ENCODE peak calls at places on chromosomes 6 and 20, in seven cellular contexts. One of them, this sample, is unnamed.

GRCh38 chr6:94636780-94637385 is 940.5 kb upstream of the MANEA start:
- DNase-seq in midbrain: no peak
- DNase-seq in non-pigmented ciliary epithelial cell: peak
- DNase-seq in naive B cell: no peak
- DNase-seq in WTC11: no peak
- DNase-seq in globus pallidus: peak
- DNase-seq in AG04450: no peak
- DNase-seq in this sample: no peak

GRCh38 chr20:24403410-24403809 is 66.0 kb upstream of the SYNDIG1 start:
- DNase-seq in midbrain: no peak
- DNase-seq in non-pigmented ciliary epithelial cell: no peak
- DNase-seq in naive B cell: no peak
- DNase-seq in WTC11: no peak
- DNase-seq in globus pallidus: no peak
- DNase-seq in AG04450: no peak
- DNase-seq in this sample: no peak

GRCh38 chr6:93394471-93394870 is 24.9 kb downstream of the EPHA7 start:
- DNase-seq in midbrain: no peak
- DNase-seq in non-pigmented ciliary epithelial cell: no peak
- DNase-seq in naive B cell: no peak
- DNase-seq in WTC11: no peak
- DNase-seq in globus pallidus: no peak
- DNase-seq in AG04450: no peak
- DNase-seq in this sample: no peak

GRCh38 chr6:30759575-30760239 is 15.4 kb upstream of the IER3 start:
- DNase-seq in midbrain: no peak
- DNase-seq in non-pigmented ciliary epithelial cell: peak
- DNase-seq in naive B cell: no peak
- DNase-seq in WTC11: no peak
- DNase-seq in globus pallidus: no peak
- DNase-seq in AG04450: peak
- DNase-seq in this sample: no peak

GRCh38 chr20:32282461-32282860 is 5.0 kb downstream of the KIF3B start:
- DNase-seq in midbrain: peak
- DNase-seq in non-pigmented ciliary epithelial cell: no peak
- DNase-seq in naive B cell: no peak
- DNase-seq in WTC11: no peak
- DNase-seq in globus pallidus: peak
- DNase-seq in AG04450: no peak
- DNase-seq in this sample: no peak

GRCh38 chr6:157335829-157336228 is 12.5 kb upstream of the TMEM242 start:
- DNase-seq in midbrain: no peak
- DNase-seq in non-pigmented ciliary epithelial cell: no peak
- DNase-seq in naive B cell: no peak
- DNase-seq in WTC11: no peak
- DNase-seq in globus pallidus: no peak
- DNase-seq in AG04450: no peak
- DNase-seq in this sample: no peak

GRCh38 chr6:42781546-42781810 is 374 bp upstream of the BICRAL start:
- DNase-seq in midbrain: no peak
- DNase-seq in non-pigmented ciliary epithelial cell: no peak
- DNase-seq in naive B cell: no peak
- DNase-seq in WTC11: no peak
- DNase-seq in globus pallidus: no peak
- DNase-seq in AG04450: no peak
- DNase-seq in this sample: no peak

GRCh38 chr20:62733891-62734290 is 25.3 kb downstream of the NTSR1 start:
- DNase-seq in midbrain: no peak
- DNase-seq in non-pigmented ciliary epithelial cell: no peak
- DNase-seq in naive B cell: no peak
- DNase-seq in WTC11: no peak
- DNase-seq in globus pallidus: no peak
- DNase-seq in AG04450: no peak
- DNase-seq in this sample: no peak

GRCh38 chr6:159169557-159170332 is 545 bp downstream of the FNDC1 start:
- DNase-seq in midbrain: no peak
- DNase-seq in non-pigmented ciliary epithelial cell: no peak
- DNase-seq in naive B cell: peak
- DNase-seq in WTC11: peak
- DNase-seq in globus pallidus: no peak
- DNase-seq in AG04450: no peak
- DNase-seq in this sample: peak

GRCh38 chr6:105836379-105836778 is 249.8 kb upstream of the PRDM1 start:
- DNase-seq in midbrain: no peak
- DNase-seq in non-pigmented ciliary epithelial cell: no peak
- DNase-seq in naive B cell: peak
- DNase-seq in WTC11: no peak
- DNase-seq in globus pallidus: no peak
- DNase-seq in AG04450: no peak
- DNase-seq in this sample: no peak

GRCh38 chr6:27754408-27754782 is 157.8 kb downstream of the OR2B2 start:
- DNase-seq in midbrain: no peak
- DNase-seq in non-pigmented ciliary epithelial cell: no peak
- DNase-seq in naive B cell: no peak
- DNase-seq in WTC11: no peak
- DNase-seq in globus pallidus: no peak
- DNase-seq in AG04450: no peak
- DNase-seq in this sample: no peak

GRCh38 chr20:58308680-58309527 is 611 bp upstream of the RAB22A start:
- DNase-seq in midbrain: no peak
- DNase-seq in non-pigmented ciliary epithelial cell: no peak
- DNase-seq in naive B cell: peak
- DNase-seq in WTC11: peak
- DNase-seq in globus pallidus: peak
- DNase-seq in AG04450: peak
- DNase-seq in this sample: peak

GRCh38 chr6:132341646-132342045 is 59.6 kb downstream of the MOXD1 start:
- DNase-seq in midbrain: no peak
- DNase-seq in non-pigmented ciliary epithelial cell: no peak
- DNase-seq in naive B cell: no peak
- DNase-seq in WTC11: no peak
- DNase-seq in globus pallidus: no peak
- DNase-seq in AG04450: no peak
- DNase-seq in this sample: no peak

GRCh38 chr20:61719691-61720347 is 345.9 kb downstream of the TAF4 start:
- DNase-seq in midbrain: no peak
- DNase-seq in non-pigmented ciliary epithelial cell: no peak
- DNase-seq in naive B cell: no peak
- DNase-seq in WTC11: no peak
- DNase-seq in globus pallidus: no peak
- DNase-seq in AG04450: no peak
- DNase-seq in this sample: no peak

GRCh38 chr6:78397537-78397936 is 469.8 kb upstream of the IRAK1BP1 start:
- DNase-seq in midbrain: no peak
- DNase-seq in non-pigmented ciliary epithelial cell: no peak
- DNase-seq in naive B cell: no peak
- DNase-seq in WTC11: no peak
- DNase-seq in globus pallidus: no peak
- DNase-seq in AG04450: no peak
- DNase-seq in this sample: no peak

GRCh38 chr20:32007787-32008616 is 2.2 kb upstream of the CCM2L start:
- DNase-seq in midbrain: no peak
- DNase-seq in non-pigmented ciliary epithelial cell: no peak
- DNase-seq in naive B cell: no peak
- DNase-seq in WTC11: peak
- DNase-seq in globus pallidus: no peak
- DNase-seq in AG04450: no peak
- DNase-seq in this sample: peak

GRCh38 chr6:122641818-122642217 is 31.6 kb downstream of the PKIB start:
- DNase-seq in midbrain: no peak
- DNase-seq in non-pigmented ciliary epithelial cell: no peak
- DNase-seq in naive B cell: no peak
- DNase-seq in WTC11: no peak
- DNase-seq in globus pallidus: no peak
- DNase-seq in AG04450: no peak
- DNase-seq in this sample: no peak

GRCh38 chr20:63538204-63539091 is 1.3 kb upstream of the PTK6 start:
- DNase-seq in midbrain: no peak
- DNase-seq in non-pigmented ciliary epithelial cell: no peak
- DNase-seq in naive B cell: peak
- DNase-seq in WTC11: peak
- DNase-seq in globus pallidus: no peak
- DNase-seq in AG04450: no peak
- DNase-seq in this sample: no peak

GRCh38 chr6:151065027-151065815 is 174.5 kb upstream of the AKAP12 start:
- DNase-seq in midbrain: no peak
- DNase-seq in non-pigmented ciliary epithelial cell: no peak
- DNase-seq in naive B cell: no peak
- DNase-seq in WTC11: no peak
- DNase-seq in globus pallidus: no peak
- DNase-seq in AG04450: no peak
- DNase-seq in this sample: no peak

GRCh38 chr6:35214869-35215664 is 1.3 kb downstream of the SCUBE3 start:
- DNase-seq in midbrain: no peak
- DNase-seq in non-pigmented ciliary epithelial cell: no peak
- DNase-seq in naive B cell: no peak
- DNase-seq in WTC11: no peak
- DNase-seq in globus pallidus: no peak
- DNase-seq in AG04450: no peak
- DNase-seq in this sample: no peak

GRCh38 chr6:105781248-105781647 is 304.9 kb upstream of the PRDM1 start:
- DNase-seq in midbrain: no peak
- DNase-seq in non-pigmented ciliary epithelial cell: no peak
- DNase-seq in naive B cell: no peak
- DNase-seq in WTC11: no peak
- DNase-seq in globus pallidus: no peak
- DNase-seq in AG04450: no peak
- DNase-seq in this sample: peak

GRCh38 chr20:272718-273117 is 15.2 kb downstream of the DEFB132 start:
- DNase-seq in midbrain: no peak
- DNase-seq in non-pigmented ciliary epithelial cell: no peak
- DNase-seq in naive B cell: no peak
- DNase-seq in WTC11: no peak
- DNase-seq in globus pallidus: no peak
- DNase-seq in AG04450: no peak
- DNase-seq in this sample: no peak

GRCh38 chr6:21277601-21278043 is 315.9 kb upstream of the SOX4 start:
- DNase-seq in midbrain: no peak
- DNase-seq in non-pigmented ciliary epithelial cell: no peak
- DNase-seq in naive B cell: no peak
- DNase-seq in WTC11: no peak
- DNase-seq in globus pallidus: no peak
- DNase-seq in AG04450: no peak
- DNase-seq in this sample: no peak

GRCh38 chr6:36232172-36232571 is 35.6 kb downstream of the BRPF3 start:
- DNase-seq in midbrain: no peak
- DNase-seq in non-pigmented ciliary epithelial cell: no peak
- DNase-seq in naive B cell: no peak
- DNase-seq in WTC11: no peak
- DNase-seq in globus pallidus: no peak
- DNase-seq in AG04450: no peak
- DNase-seq in this sample: no peak

GRCh38 chr6:132962936-132963579 is 148.7 kb downstream of the RPS12 start:
- DNase-seq in midbrain: peak
- DNase-seq in non-pigmented ciliary epithelial cell: no peak
- DNase-seq in naive B cell: peak
- DNase-seq in WTC11: peak
- DNase-seq in globus pallidus: peak
- DNase-seq in AG04450: no peak
- DNase-seq in this sample: peak

GRCh38 chr6:25166955-25167753 is 112.0 kb upstream of the CARMIL1 start:
- DNase-seq in midbrain: no peak
- DNase-seq in non-pigmented ciliary epithelial cell: no peak
- DNase-seq in naive B cell: no peak
- DNase-seq in WTC11: no peak
- DNase-seq in globus pallidus: no peak
- DNase-seq in AG04450: no peak
- DNase-seq in this sample: no peak

This sample was measured in uterus.